ENCODE peak calls at places on chromosomes 7 and 10, in five cellular contexts. N, B, V, G and L are unnamed samples. For H3K36me3, the result is how much of the 10 kb centered on the place peaks cover.

GRCh38 chr7:65722361-65722792 is 150.5 kb upstream of the VKORC1L1 start:
- DNase-seq in N (peak), G (peak), V (peak), B (peak), L (peak)

GRCh38 chr7:36736827-36737211 is 12.5 kb upstream of the AOAH start:
- DNase-seq in V (no peak), N (no peak), B (no peak), G (no peak), L (no peak)

GRCh38 chr10:102619281-102619981 is 24.8 kb upstream of the TRIM8 start:
- DNase-seq in G (no peak), V (no peak), N (no peak), B (peak), L (no peak)

GRCh38 chr7:99369767-99370353 is 4.7 kb upstream of the ARPC1B start:
- DNase-seq in B (no peak), G (no peak), N (no peak), V (no peak), L (no peak)

GRCh38 chr10:123427386-123427785 is 238.8 kb upstream of the GPR26 start:
- DNase-seq in N (no peak), V (no peak), G (no peak), B (no peak), L (no peak)

GRCh38 chr10:126500866-126501265 is 112.6 kb upstream of the ADAM12 start:
- DNase-seq in V (no peak), B (no peak), N (no peak), G (no peak), L (no peak)

GRCh38 chr10:130190065-130190736 is 54.0 kb downstream of the GLRX3 start:
- DNase-seq in N (peak), G (peak), B (peak), V (peak), L (peak)

GRCh38 chr10:48973065-48973464 is 33.4 kb upstream of the LRRC18 start:
- DNase-seq in V (no peak), N (no peak), B (no peak), G (no peak), L (no peak)

GRCh38 chr10:69457771-69458237 is 6.5 kb downstream of the TSPAN15 start:
- DNase-seq in N (no peak), B (peak), G (no peak), V (no peak), L (peak)

GRCh38 chr10:37700886-37701780 is 156.3 kb downstream of the ZNF248 start:
- DNase-seq in V (no peak), B (no peak), N (no peak), G (no peak), L (no peak)

GRCh38 chr10:70348228-70348850 is 34.1 kb downstream of the LRRC20 start:
- DNase-seq in N (peak), G (no peak), V (no peak), B (peak), L (peak)

GRCh38 chr7:2524808-2525140 is 5.2 kb downstream of the LFNG start:
- DNase-seq in G (no peak), V (no peak), B (peak), N (no peak), L (no peak)

GRCh38 chr10:62374862-62375710 is 917 bp downstream of the ZNF365 start:
- DNase-seq in B (no peak), N (no peak), V (no peak), G (no peak), L (no peak)

GRCh38 chr7:151038951-151039849 is 9.1 kb upstream of the ASIC3 start:
- DNase-seq in N (peak), V (peak), B (peak), G (no peak), L (peak)

GRCh38 chr10:3407208-3407607 is 234.6 kb upstream of the PITRM1 start:
- DNase-seq in V (no peak), G (no peak), B (no peak), N (no peak), L (no peak)

GRCh38 chr7:134741901-134742635 is 37.4 kb upstream of the CALD1 start:
- DNase-seq in G (no peak), B (peak), N (no peak), V (peak), L (no peak)

GRCh38 chr10:75033399-75034130 is 77.9 kb upstream of the SAMD8 start:
- DNase-seq in B (no peak), V (no peak), N (no peak), G (no peak), L (no peak)

DNA sequence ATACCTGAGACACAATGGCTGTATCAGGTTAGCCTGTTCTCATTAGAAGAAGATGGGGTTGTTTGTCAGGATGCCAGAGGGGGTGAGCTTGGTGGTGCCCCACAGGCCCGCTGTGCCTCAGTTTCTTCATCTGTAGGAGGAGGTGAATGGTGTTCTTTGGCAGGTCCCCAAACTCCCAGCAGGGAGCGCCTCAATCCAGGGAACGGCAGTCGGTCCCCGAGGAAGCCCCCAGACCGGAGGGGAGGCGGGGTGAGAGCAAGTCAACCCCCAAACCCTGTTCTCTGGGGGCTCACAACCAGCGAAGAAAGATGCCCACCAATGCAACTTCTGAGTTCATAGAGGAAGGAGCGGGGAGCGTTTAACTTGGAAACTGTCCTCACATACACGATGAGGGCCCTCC is 16.0 kb downstream of the C10orf105 start:
- DNase-seq in B (no peak), N (no peak), V (no peak), G (no peak), L (no peak)
- TF ChIP-seq CTCF in B (no peak), N (no peak), V (no peak), G (no peak), L (no peak)

GRCh38 chr7:157233677-157234076 is 95.0 kb downstream of the UBE3C start:
- DNase-seq in B (no peak), V (no peak), G (no peak), N (no peak), L (no peak)

GRCh38 chr7:157228864-157229422 is 90.2 kb downstream of the UBE3C start:
- DNase-seq in G (no peak), N (peak), B (peak), V (no peak), L (no peak)

GRCh38 chr7:157235357-157236018 is 96.8 kb downstream of the UBE3C start:
- DNase-seq in B (no peak), V (no peak), N (no peak), G (no peak), L (no peak)

GRCh38 chr7:157238087-157238486 is 98.7 kb upstream of the DNAJB6 start:
- DNase-seq in N (no peak), G (no peak), B (peak), V (no peak), L (no peak)

DNA sequence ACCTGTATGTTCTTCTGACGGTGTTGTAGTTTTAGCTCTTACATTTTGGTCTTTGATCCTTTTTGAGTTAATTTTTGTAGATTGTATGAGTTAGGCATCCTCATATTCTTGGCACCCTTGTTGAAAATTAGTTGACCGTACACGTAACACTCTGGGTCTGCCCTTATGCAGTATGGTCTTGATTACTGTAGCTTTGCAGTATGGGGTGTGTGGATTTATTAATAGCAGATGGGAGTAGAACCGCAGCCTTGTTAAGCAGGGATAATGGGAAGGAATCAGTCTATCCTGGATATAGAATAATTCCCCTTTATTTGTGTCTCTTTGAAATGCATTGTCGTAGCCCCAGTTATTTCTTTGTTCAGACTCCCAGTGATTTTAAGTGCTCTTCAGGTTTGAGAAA is 95.5 kb downstream of the UBE3C start:
- DNase-seq in N (no peak), G (no peak), B (no peak), V (no peak), L (no peak)
- H3K36me3 ChIP-seq in N (half or more), G (under half), B (half or more), V (under half), L (under half)

GRCh38 chr10:27369832-27370231 is 129.2 kb upstream of the ACBD5 start:
- DNase-seq in G (no peak), V (no peak), B (no peak), N (no peak), L (no peak)
- TF ChIP-seq CTCF in G (no peak), V (no peak), B (peak), N (no peak), L (no peak)

GRCh38 chr7:149011491-149011890 is 16.8 kb downstream of the PDIA4 start:
- DNase-seq in V (no peak), G (no peak), N (no peak), B (no peak), L (no peak)

GRCh38 chr7:149007615-149008014 is 20.7 kb downstream of the PDIA4 start:
- DNase-seq in V (no peak), B (no peak), N (no peak), G (no peak), L (no peak)

GRCh38 chr7:149007146-149007545 is 21.2 kb downstream of the PDIA4 start:
- DNase-seq in V (no peak), B (no peak), N (no peak), G (no peak), L (no peak)

GRCh38 chr7:149013876-149014275 is 14.4 kb downstream of the PDIA4 start:
- DNase-seq in B (no peak), G (no peak), V (no peak), N (no peak), L (no peak)

GRCh38 chr7:149010451-149010850 is 17.9 kb downstream of the PDIA4 start:
- DNase-seq in V (no peak), G (no peak), N (no peak), B (no peak), L (no peak)
- H3K36me3 ChIP-seq in V (under half), G (under half), N (half or more), B (half or more), L (half or more)

GRCh38 chr7:114426824-114427223 is 12.2 kb downstream of the FOXP2 start:
- DNase-seq in N (no peak), B (no peak), V (no peak), G (no peak), L (no peak)
- TF ChIP-seq CTCF in N (no peak), B (peak), V (peak), G (no peak), L (no peak)

GRCh38 chr7:7185382-7185989 is 3.1 kb downstream of the C1GALT1 start:
- DNase-seq in G (no peak), V (no peak), N (no peak), B (no peak), L (no peak)

GRCh38 chr7:7182156-7183060 is at the start of gene C1GALT1:
- DNase-seq in N (peak), G (peak), V (peak), B (peak), L (peak)

GRCh38 chr7:7183061-7183832 is 903 bp downstream of the C1GALT1 start:
- DNase-seq in N (peak), B (peak), G (peak), V (no peak), L (peak)

GRCh38 chr7:7181519-7182155 is 707 bp upstream of the C1GALT1 start:
- DNase-seq in N (no peak), G (no peak), V (peak), B (peak), L (peak)

GRCh38 chr7:7183833-7184463 is 1.6 kb downstream of the C1GALT1 start:
- DNase-seq in B (no peak), N (no peak), V (no peak), G (no peak), L (no peak)
- H3K36me3 ChIP-seq in B (under half), N (under half), V (under half), G (under half), L (under half)